ENCODE peak calls at places on chromosomes 12 and 14, in five cellular contexts. A is GM13977, Q is type B pancreatic cell, X is brain microvascular endothelial cell, L is tibial nerve. C is an unnamed sample.

GRCh38 chr12:114241973-114242434 is 163.9 kb downstream of the TBX5 start:
- DNase-seq in X (no peak), A (no peak), L (no peak), Q (no peak), C (no peak)

GRCh38 chr12:93911436-93911835 is 234.3 kb downstream of the CRADD start:
- DNase-seq in L (no peak), A (no peak), X (no peak), Q (no peak), C (no peak)

GRCh38 chr14:24436355-24437019 is 6.1 kb downstream of the SDR39U1 start:
- DNase-seq in L (peak), X (peak), Q (no peak), A (peak), C (peak)

GRCh38 chr12:93080452-93080851 is 151.4 kb upstream of the EEA1 start:
- DNase-seq in L (no peak), Q (no peak), X (no peak), A (no peak), C (no peak)

GRCh38 chr14:67618617-67619063 is 1.1 kb upstream of the ARG2 start:
- DNase-seq in X (peak), L (peak), Q (no peak), A (peak), C (peak)

GRCh38 chr12:69332815-69333358 is 15.3 kb upstream of the LYZ start:
- DNase-seq in L (no peak), Q (no peak), A (no peak), X (no peak), C (no peak)

GRCh38 chr12:47773062-47773857 is at the start of gene SLC48A1:
- DNase-seq in A (peak), L (peak), X (no peak), Q (peak), C (peak)

GRCh38 chr14:90503582-90503981 is 106.8 kb downstream of the CALM1 start:
- DNase-seq in Q (no peak), A (no peak), X (no peak), L (no peak), C (no peak)

GRCh38 chr12:12916135-12916956 is 25.0 kb downstream of the GPRC5A start:
- DNase-seq in A (peak), X (peak), L (peak), Q (peak), C (peak)

GRCh38 chr14:26138764-26139445 is 458.9 kb downstream of the NOVA1 start:
- DNase-seq in L (no peak), A (no peak), X (peak), Q (no peak), C (no peak)

GRCh38 chr12:112916270-112916669 is 9.5 kb downstream of the OAS1 start:
- DNase-seq in X (no peak), Q (no peak), A (no peak), L (no peak), C (no peak)

GRCh38 chr12:46269429-46270241 is 792 bp upstream of the SLC38A1 start:
- DNase-seq in Q (no peak), A (peak), L (no peak), X (no peak), C (peak)

GRCh38 chr14:22791302-22791701 is 23.9 kb downstream of the SLC7A7 start:
- DNase-seq in A (no peak), X (peak), Q (no peak), L (no peak), C (no peak)

GRCh38 chr12:42039146-42039545 is 105.5 kb downstream of the GXYLT1 start:
- DNase-seq in X (peak), A (no peak), L (peak), Q (no peak), C (no peak)

GRCh38 chr12:6632026-6632978 is 3.5 kb downstream of the LPAR5 start:
- DNase-seq in L (no peak), A (peak), Q (no peak), X (no peak), C (peak)

GRCh38 chr12:53252349-53252916 is 15.7 kb upstream of the ESPL1 start:
- DNase-seq in Q (no peak), A (no peak), X (no peak), L (no peak), C (no peak)

GRCh38 chr12:19525236-19525635 is 85.9 kb downstream of the AEBP2 start:
- DNase-seq in X (no peak), A (no peak), L (no peak), Q (no peak), C (no peak)

GRCh38 chr12:47820631-47821345 is 1.1 kb upstream of the HDAC7 start:
- DNase-seq in L (peak), X (peak), Q (no peak), A (no peak), C (no peak)

GRCh38 chr12:46244273-46244672 is 24.6 kb downstream of the SLC38A1 start:
- DNase-seq in L (no peak), A (no peak), X (no peak), Q (no peak), C (no peak)

GRCh38 chr14:43877351-43877900 is 629.7 kb downstream of the FSCB start:
- DNase-seq in A (no peak), X (no peak), L (no peak), Q (no peak), C (no peak)

GRCh38 chr12:114269153-114269552 is 136.8 kb downstream of the TBX5 start:
- DNase-seq in Q (no peak), X (no peak), L (no peak), A (no peak), C (no peak)

GRCh38 chr12:46473634-46474201 is 101.1 kb upstream of the SLC38A2 start:
- DNase-seq in Q (no peak), L (peak), X (peak), A (peak), C (peak)

GRCh38 chr14:48384786-48385185 is 709.4 kb upstream of the MDGA2 start:
- DNase-seq in Q (no peak), X (no peak), A (no peak), L (no peak), C (no peak)

GRCh38 chr14:100715803-100716202 is 10.9 kb upstream of the DLK1 start:
- DNase-seq in Q (no peak), L (no peak), X (no peak), A (no peak), C (no peak)

GRCh38 chr12:29591140-29592020 is 93.9 kb upstream of the OVCH1 start:
- DNase-seq in X (peak), L (peak), A (no peak), Q (no peak), C (no peak)

GRCh38 chr12:54215990-54216579 is 27.3 kb upstream of the SMUG1 start:
- DNase-seq in Q (no peak), X (no peak), L (no peak), A (peak), C (no peak)

GRCh38 chr12:84787253-84787652 is 125.3 kb downstream of the SLC6A15 start:
- DNase-seq in Q (no peak), X (no peak), L (no peak), A (no peak), C (no peak)

GRCh38 chr14:60658909-60659585 is 9.8 kb upstream of the SIX1 start:
- DNase-seq in A (no peak), X (no peak), L (no peak), Q (no peak), C (no peak)

GRCh38 chr12:47216150-47216677 is 136.5 kb upstream of the AMIGO2 start:
- DNase-seq in X (no peak), A (no peak), L (peak), Q (no peak), C (peak)

GRCh38 chr12:95205685-95206084 is 11.6 kb downstream of the FGD6 start:
- DNase-seq in L (peak), X (peak), Q (no peak), A (no peak), C (no peak)

GRCh38 chr12:102169922-102170698 is 27.5 kb downstream of the PMCH start:
- DNase-seq in L (peak), Q (no peak), A (peak), X (peak), C (peak)

GRCh38 chr14:71319646-71320045 is 412.4 kb downstream of the PCNX1 start:
- DNase-seq in L (no peak), X (peak), A (peak), Q (no peak), C (no peak)

GRCh38 chr14:76194327-76194726 is 42.6 kb downstream of the GPATCH2L start:
- DNase-seq in Q (no peak), L (no peak), X (no peak), A (no peak), C (no peak)

GRCh38 chr12:6943387-6943718 is 263 bp upstream of the RNU7-1 start:
- DNase-seq in X (peak), A (peak), L (peak), Q (no peak), C (peak)

GRCh38 chr14:37652042-37652441 is 56.6 kb downstream of the TTC6 start:
- DNase-seq in L (no peak), Q (no peak), X (no peak), A (no peak), C (no peak)

GRCh38 chr12:14774944-14775651 is 28.2 kb downstream of the WBP11 start:
- DNase-seq in A (no peak), Q (peak), L (peak), X (peak), C (peak)

DNA sequence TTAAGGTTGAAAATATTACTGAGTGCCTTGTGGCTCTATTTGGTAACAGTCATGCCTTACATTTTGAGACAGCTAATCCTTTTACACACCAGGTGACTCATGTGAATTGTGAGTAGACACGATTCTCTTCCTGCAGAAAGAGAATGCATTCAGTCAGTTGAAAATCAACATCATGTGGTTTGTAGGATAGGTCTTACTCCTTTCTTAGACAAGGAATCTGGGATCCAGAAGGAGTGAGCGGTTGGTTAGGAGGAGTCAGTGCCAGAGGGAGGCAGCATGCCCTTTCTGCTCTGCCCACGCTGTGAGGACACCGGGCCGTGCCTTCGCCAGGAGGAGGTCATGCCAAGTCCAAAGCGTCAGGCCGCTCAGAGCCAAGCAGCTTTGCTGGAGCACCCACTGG is 47.6 kb downstream of the TRAF3 start:
- DNase-seq in X (peak), A (no peak), Q (no peak), L (no peak), C (no peak)
- TF ChIP-seq CTCF in X (no peak), A (no peak), Q (no peak), L (no peak), C (no peak)

GRCh38 chr14:94707494-94707893 is 62.4 kb downstream of the GSC start:
- DNase-seq in X (no peak), L (no peak), A (no peak), Q (no peak), C (no peak)
- TF ChIP-seq CTCF in X (peak), L (no peak), A (no peak), Q (peak), C (no peak)

DNA sequence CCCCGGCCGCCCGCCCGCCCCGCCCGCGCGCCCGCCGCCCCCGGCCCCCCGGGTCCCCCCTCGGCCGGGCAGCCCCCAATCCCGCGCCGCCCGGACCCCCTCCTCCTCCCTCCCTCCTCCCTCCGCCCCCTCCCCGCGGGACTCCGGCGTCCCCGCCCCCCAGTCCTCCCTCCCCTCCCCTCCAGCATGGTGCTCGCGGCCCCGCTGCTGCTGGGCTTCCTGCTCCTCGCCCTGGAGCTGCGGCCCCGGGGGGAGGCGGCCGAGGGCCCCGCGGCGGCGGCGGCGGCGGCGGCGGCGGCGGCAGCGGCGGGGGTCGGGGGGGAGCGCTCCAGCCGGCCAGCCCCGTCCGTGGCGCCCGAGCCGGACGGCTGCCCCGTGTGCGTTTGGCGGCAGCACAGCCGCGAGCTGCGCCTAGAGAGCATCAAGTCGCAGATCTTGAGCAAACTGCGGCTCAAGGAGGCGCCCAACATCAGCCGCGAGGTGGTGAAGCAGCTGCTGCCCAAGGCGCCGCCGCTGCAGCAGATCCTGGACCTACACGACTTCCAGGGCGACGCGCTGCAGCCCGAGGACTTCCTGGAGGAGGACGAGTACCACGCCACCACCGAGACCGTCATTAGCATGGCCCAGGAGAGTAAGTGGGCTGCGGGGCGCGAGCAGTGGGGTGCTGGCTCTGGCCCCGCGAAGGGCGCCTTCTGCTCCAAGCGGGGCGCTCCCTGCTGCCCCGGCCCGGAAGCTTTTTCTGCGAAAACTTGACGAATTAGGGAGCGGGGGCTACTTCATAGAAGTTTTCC is 404 bp downstream of the GDF11 start:
- DNase-seq in A (peak), Q (no peak), L (no peak), X (peak), C (peak)
- TF ChIP-seq CTCF in A (peak), Q (peak), L (no peak), X (peak), C (peak)

DNA sequence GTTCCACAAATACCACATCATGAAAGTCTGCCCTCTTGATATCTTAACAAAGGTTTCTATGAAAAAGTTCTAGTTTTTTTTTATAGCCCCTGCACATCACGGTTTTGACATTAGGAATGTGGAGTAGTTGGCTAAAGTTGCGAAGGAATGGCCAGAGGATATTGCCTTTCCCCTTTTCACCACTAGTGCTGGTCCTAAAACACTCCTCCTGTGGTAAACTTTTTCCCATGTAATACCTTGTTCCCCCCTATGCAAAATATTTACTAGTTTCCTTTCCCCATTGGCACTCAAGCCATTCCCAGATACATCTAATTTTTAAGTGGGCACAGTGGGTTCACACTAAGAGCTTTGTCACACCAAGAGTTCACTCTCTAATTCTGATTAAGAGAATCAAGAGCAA is 33.4 kb downstream of the R3HDM2 start:
- DNase-seq in Q (no peak), A (no peak), L (no peak), X (no peak), C (no peak)
- TF ChIP-seq CTCF in Q (no peak), A (no peak), L (no peak), X (no peak), C (no peak)

DNA sequence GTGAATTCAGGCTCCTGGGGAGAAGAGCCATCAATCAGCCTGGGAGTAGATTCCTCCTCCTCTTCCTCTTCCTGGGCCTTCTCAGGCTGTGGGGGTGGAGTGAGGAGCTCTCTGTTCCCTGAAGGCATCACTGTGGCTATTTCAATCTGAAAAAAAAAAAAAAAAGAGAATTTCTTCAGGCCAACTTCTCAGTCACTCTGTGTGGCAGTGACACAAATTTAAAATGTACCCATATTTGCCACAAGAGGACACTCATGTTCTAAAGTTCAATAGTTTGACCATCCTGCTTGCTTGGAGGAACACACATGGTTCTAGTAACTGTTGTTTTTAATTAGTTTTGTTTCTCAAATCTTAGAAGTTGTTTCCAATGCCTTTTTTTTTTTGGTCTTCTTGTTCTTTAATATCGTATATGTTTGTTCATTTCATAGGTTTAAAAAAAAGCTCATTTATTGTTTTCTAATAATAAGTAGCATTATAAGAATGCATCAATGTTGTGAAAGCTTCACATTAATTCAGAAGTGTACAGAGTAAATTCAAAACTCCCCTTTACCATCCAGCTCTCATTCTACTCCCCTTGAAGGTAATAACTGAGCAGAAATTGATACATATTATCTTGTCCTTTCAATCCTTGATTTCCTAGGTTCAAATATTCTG is 23.3 kb upstream of the CCER1 start:
- DNase-seq in L (no peak), A (peak), X (peak), Q (no peak), C (peak)
- TF ChIP-seq CTCF in L (peak), A (peak), X (peak), Q (peak), C (peak)

GRCh38 chr14:91573894-91574837 is 64.1 kb upstream of the PPP4R3A start:
- DNase-seq in Q (no peak), L (peak), X (peak), A (peak), C (peak)
- TF ChIP-seq CTCF in Q (peak), L (no peak), X (peak), A (no peak), C (no peak)

GRCh38 chr12:3656946-3657622 is 95.8 kb downstream of the CRACR2A start:
- DNase-seq in Q (no peak), L (no peak), X (no peak), A (no peak), C (no peak)

GRCh38 chr12:3661028-3661427 is 91.9 kb downstream of the CRACR2A start:
- DNase-seq in L (no peak), A (no peak), X (no peak), Q (no peak), C (no peak)

GRCh38 chr12:3658327-3659163 is 94.4 kb downstream of the CRACR2A start:
- DNase-seq in L (no peak), A (peak), Q (no peak), X (peak), C (peak)

GRCh38 chr12:3651585-3652424 is 101.1 kb downstream of the CRACR2A start:
- DNase-seq in X (no peak), L (no peak), Q (no peak), A (no peak), C (no peak)

DNA sequence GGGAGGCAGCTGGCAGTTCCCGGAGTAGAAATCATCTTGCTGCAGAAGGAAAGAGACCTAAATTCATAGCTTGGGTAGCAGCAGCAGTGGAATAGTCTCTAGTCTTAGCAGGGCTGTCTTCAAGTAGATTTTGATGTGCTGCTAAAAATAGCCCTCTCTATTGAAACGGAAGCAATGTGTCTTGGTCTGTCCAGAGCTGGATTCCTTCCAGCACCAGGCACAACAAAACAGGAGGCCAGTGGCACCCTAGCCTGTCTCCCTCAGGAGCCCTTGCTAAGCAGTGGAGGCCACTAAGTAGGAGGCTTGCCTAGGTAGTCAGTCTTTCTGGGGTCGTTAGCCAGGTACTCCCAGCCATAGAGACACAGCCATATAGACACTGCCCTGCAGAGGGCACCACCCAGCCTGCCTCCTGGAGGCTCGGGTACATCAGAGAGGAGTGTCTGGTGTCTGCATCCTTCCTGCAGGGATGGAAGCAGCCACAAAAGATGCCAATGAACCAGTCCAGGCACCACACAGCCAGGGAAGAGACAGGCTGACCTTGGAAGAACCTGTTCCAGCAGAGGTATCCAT is 97.5 kb downstream of the CRACR2A start:
- DNase-seq in Q (no peak), X (no peak), L (no peak), A (peak), C (peak)
- TF ChIP-seq CTCF in Q (peak), X (peak), L (no peak), A (peak), C (peak)

GRCh38 chr14:65428691-65429090 is 16.2 kb downstream of the FUT8 start:
- DNase-seq in L (no peak), Q (no peak), X (no peak), A (no peak), C (no peak)
- TF ChIP-seq CTCF in L (no peak), Q (no peak), X (no peak), A (no peak), C (no peak)

GRCh38 chr12:24025153-24025798 is 75.8 kb upstream of the SOX5 start:
- DNase-seq in A (no peak), Q (no peak), X (no peak), L (no peak), C (no peak)
- TF ChIP-seq CTCF in A (peak), Q (peak), X (peak), L (peak), C (peak)

GRCh38 chr14:86654558-86655184 is 1124.7 kb downstream of the FLRT2 start:
- DNase-seq in A (peak), L (peak), Q (no peak), X (peak), C (no peak)
- TF ChIP-seq CTCF in A (peak), L (peak), Q (peak), X (peak), C (peak)

C was measured in GM10248.